ENCODE peak calls at places on chromosomes 6 and 20, in nine cellular contexts. W is prostate gland, X is endodermal cell, C is GM23338, J is fibroblast of lung, P is SK-N-SH, M is adrenal gland, S is PC-3, A is uterus. T is an unnamed sample.

GRCh38 chr6:36668601-36669390 is 9.7 kb upstream of the CDKN1A start:
- DNase-seq in W (no peak), X (no peak), C (no peak), J (no peak), P (no peak), M (no peak), S (no peak), A (no peak), T (no peak)

GRCh38 chr6:37072526-37072925 is 67.1 kb downstream of the FGD2 start:
- DNase-seq in W (no peak), X (peak), C (peak), J (no peak), P (no peak), M (no peak), S (no peak), A (no peak), T (no peak)

GRCh38 chr20:51144476-51144875 is 121.6 kb upstream of the KCNG1 start:
- DNase-seq in W (no peak), X (peak), C (no peak), J (no peak), P (no peak), M (no peak), S (no peak), A (no peak), T (no peak)

GRCh38 chr6:46129634-46130505 is at the start of gene ENPP4:
- DNase-seq in W (peak), X (peak), C (peak), J (peak), P (peak), M (peak), S (peak), A (peak), T (peak)

GRCh38 chr6:107543567-107543966 is 53.6 kb downstream of the SOBP start:
- DNase-seq in W (no peak), X (no peak), C (no peak), J (no peak), P (no peak), M (no peak), S (no peak), A (no peak), T (no peak)

GRCh38 chr20:9348746-9349145 is 165.6 kb upstream of the LAMP5 start:
- DNase-seq in W (no peak), X (no peak), C (peak), J (peak), P (no peak), M (no peak), S (no peak), A (no peak), T (peak)

GRCh38 chr6:21634582-21634981 is 41.0 kb downstream of the SOX4 start:
- DNase-seq in W (no peak), X (no peak), C (no peak), J (peak), P (no peak), M (no peak), S (peak), A (peak), T (peak)

GRCh38 chr20:919491-919916 is 3.4 kb upstream of the ANGPT4 start:
- DNase-seq in W (no peak), X (peak), C (no peak), J (no peak), P (no peak), M (no peak), S (no peak), A (no peak), T (no peak)

GRCh38 chr6:165468836-165469235 is 159.4 kb upstream of the C6orf118 start:
- DNase-seq in W (no peak), X (no peak), C (no peak), J (peak), P (no peak), M (no peak), S (peak), A (no peak), T (no peak)

GRCh38 chr20:41339957-41340326 is 679 bp upstream of the LPIN3 start:
- DNase-seq in W (peak), X (peak), C (peak), J (peak), P (peak), M (peak), S (peak), A (peak), T (peak)

GRCh38 chr20:53524589-53525311 is 68.9 kb downstream of the ZNF217 start:
- DNase-seq in W (no peak), X (no peak), C (peak), J (no peak), P (no peak), M (no peak), S (no peak), A (no peak), T (no peak)

GRCh38 chr6:35026434-35027222 is 114.5 kb downstream of the TCP11 start:
- DNase-seq in W (no peak), X (no peak), C (no peak), J (peak), P (no peak), M (no peak), S (peak), A (no peak), T (peak)

GRCh38 chr6:13268914-13269532 is 59.3 kb downstream of the TBC1D7 start:
- DNase-seq in W (no peak), X (peak), C (peak), J (peak), P (no peak), M (no peak), S (peak), A (no peak), T (peak)

GRCh38 chr6:80523531-80523970 is 417.1 kb downstream of the BCKDHB start:
- DNase-seq in W (no peak), X (peak), C (peak), J (peak), P (no peak), M (peak), S (no peak), A (peak), T (peak)

GRCh38 chr6:130848945-130849344 is 21.7 kb downstream of the SMLR1 start:
- DNase-seq in W (no peak), X (peak), C (peak), J (no peak), P (no peak), M (no peak), S (no peak), A (no peak), T (no peak)

GRCh38 chr6:130846507-130846906 is 19.3 kb downstream of the SMLR1 start:
- DNase-seq in W (no peak), X (no peak), C (no peak), J (no peak), P (no peak), M (no peak), S (no peak), A (no peak), T (no peak)

GRCh38 chr6:130847546-130847945 is 20.3 kb downstream of the SMLR1 start:
- DNase-seq in W (no peak), X (no peak), C (no peak), J (no peak), P (no peak), M (no peak), S (no peak), A (no peak), T (no peak)

GRCh38 chr6:130851026-130851425 is 23.8 kb downstream of the SMLR1 start:
- DNase-seq in W (no peak), X (no peak), C (no peak), J (no peak), P (no peak), M (no peak), S (no peak), A (no peak), T (no peak)

GRCh38 chr6:130849501-130850039 is 22.4 kb downstream of the SMLR1 start:
- DNase-seq in W (no peak), X (no peak), C (no peak), J (no peak), P (no peak), M (no peak), S (no peak), A (no peak), T (no peak)
- H3K4me3 ChIP-seq in W (no peak), X (no peak), C (no peak), J (no peak), P (no peak), M (no peak), S (no peak), A (no peak), T (no peak)

DNA sequence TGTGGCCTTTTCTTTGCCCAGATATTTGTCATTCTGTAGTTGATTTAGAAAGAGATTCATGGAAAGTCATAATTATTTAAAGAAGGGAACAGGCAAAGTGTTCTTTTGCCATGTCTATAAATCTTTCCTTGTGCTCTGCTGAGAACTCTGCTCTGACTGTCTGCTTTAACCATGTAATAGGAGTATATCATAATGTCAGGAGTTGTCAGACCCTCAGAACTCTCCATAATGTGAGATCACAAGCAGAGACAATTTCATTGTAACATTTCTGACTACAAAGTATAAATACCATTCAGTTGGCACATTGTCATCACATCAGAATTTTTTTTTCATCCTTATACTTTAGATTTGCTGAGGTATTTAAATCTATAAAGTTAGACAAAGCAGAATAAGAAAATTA is 33.0 kb upstream of the HS3ST5 start:
- DNase-seq in W (no peak), X (no peak), C (no peak), J (no peak), P (no peak), M (no peak), S (no peak), A (no peak), T (no peak)
- TF ChIP-seq CTCF in W (no peak), X (no peak), C (no peak), J (no peak), P (no peak), M (no peak), S (no peak), A (no peak), T (no peak)

DNA sequence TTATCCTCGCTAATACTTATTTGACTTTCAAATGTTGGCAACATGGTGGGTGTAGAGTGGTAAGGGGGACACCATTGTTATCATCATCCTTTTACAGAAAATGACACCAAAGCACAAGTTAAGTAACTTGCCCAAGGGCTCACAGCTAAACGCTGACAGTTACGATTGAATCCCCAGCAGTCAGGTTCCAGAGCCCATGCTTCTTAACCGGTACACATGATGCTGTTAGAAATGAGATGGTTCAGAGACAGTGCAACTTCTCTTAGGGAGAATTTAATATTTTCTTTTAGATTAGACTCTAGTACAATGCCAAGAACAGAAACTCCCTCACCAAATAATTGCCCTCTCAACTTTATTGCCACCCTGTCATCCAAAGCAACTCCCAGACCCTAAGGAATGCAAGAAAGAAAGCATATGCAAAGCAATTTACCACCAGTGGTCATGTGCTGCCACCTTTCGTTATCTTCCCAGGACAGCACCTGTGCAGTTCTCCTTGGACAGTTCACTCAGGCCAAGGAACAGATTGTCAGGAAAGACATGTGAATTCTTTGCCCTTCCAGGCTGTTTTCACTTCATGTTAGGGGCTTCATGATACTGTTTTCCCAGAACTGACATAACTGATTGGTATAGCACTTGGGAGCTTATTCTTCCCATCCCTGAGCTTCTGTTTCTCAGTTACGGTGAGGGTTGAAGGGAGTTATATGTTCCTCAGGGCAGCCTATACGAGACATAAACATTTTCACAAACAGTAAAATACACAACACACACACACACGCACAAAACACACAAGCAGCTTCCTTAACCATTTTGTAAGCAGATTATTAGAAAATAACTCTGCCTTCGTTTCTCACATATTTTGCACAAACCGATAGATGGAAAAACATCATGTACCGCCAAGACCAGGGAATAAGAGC is 5.1 kb downstream of the HLA-DMA start:
- DNase-seq in W (peak), X (peak), C (peak), J (peak), P (peak), M (no peak), S (peak), A (peak), T (peak)
- H3K4me3 ChIP-seq in W (no peak), X (no peak), C (no peak), J (no peak), P (no peak), M (no peak), S (no peak), A (no peak), T (no peak)

GRCh38 chr6:137163732-137164318 is 9.6 kb downstream of the IL22RA2 start:
- DNase-seq in W (no peak), X (peak), C (no peak), J (no peak), P (no peak), M (no peak), S (no peak), A (no peak), T (no peak)

GRCh38 chr6:137166247-137167098 is 7.0 kb downstream of the IL22RA2 start:
- DNase-seq in W (no peak), X (no peak), C (no peak), J (no peak), P (no peak), M (no peak), S (no peak), A (no peak), T (no peak)

GRCh38 chr6:137162692-137163303 is 10.6 kb downstream of the IL22RA2 start:
- DNase-seq in W (no peak), X (no peak), C (no peak), J (no peak), P (no peak), M (no peak), S (no peak), A (no peak), T (no peak)

GRCh38 chr6:137167702-137168377 is 5.6 kb downstream of the IL22RA2 start:
- DNase-seq in W (no peak), X (no peak), C (no peak), J (no peak), P (no peak), M (no peak), S (no peak), A (no peak), T (no peak)

GRCh38 chr6:137165375-137166246 is 7.8 kb downstream of the IL22RA2 start:
- DNase-seq in W (peak), X (no peak), C (no peak), J (no peak), P (peak), M (peak), S (peak), A (no peak), T (no peak)
- TF ChIP-seq CTCF in W (peak), X (peak), C (peak), J (peak), P (peak), M (peak), S (no peak), A (no peak), T (no peak)

GRCh38 chr6:158622545-158623190 is 21.9 kb downstream of the DYNLT1 start:
- DNase-seq in W (no peak), X (no peak), C (no peak), J (no peak), P (no peak), M (no peak), S (no peak), A (no peak), T (no peak)

GRCh38 chr6:158624684-158625682 is 19.6 kb downstream of the DYNLT1 start:
- DNase-seq in W (no peak), X (no peak), C (no peak), J (no peak), P (no peak), M (peak), S (no peak), A (no peak), T (no peak)

GRCh38 chr6:158621694-158622544 is 22.6 kb downstream of the DYNLT1 start:
- DNase-seq in W (no peak), X (no peak), C (no peak), J (no peak), P (peak), M (peak), S (no peak), A (no peak), T (no peak)

GRCh38 chr6:158620963-158621693 is 23.4 kb downstream of the DYNLT1 start:
- DNase-seq in W (no peak), X (no peak), C (no peak), J (no peak), P (peak), M (no peak), S (no peak), A (no peak), T (no peak)

GRCh38 chr6:158619922-158620801 is 24.4 kb downstream of the DYNLT1 start:
- DNase-seq in W (no peak), X (no peak), C (no peak), J (no peak), P (no peak), M (peak), S (no peak), A (no peak), T (no peak)
- H3K4me3 ChIP-seq in W (no peak), X (no peak), C (no peak), J (no peak), P (no peak), M (no peak), S (no peak), A (no peak), T (no peak)

DNA sequence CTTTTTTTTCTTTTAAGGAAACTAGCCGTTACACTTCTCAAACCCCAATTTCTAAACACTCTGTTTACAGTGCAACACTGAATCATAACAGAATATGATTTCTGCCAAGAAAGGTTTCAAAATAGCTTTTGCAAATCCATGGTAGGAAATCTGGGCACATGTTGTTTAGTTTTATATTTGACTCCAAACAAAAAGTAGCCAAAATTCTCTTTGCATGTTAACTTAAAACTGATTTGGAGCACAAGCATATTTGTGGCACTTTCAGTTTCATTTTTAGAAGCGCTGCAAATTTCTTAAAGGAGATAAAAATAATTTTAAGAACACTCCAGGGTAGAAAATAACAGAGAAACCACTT is 140.5 kb upstream of the CARMIL1 start:
- DNase-seq in W (no peak), X (no peak), C (no peak), J (no peak), P (no peak), M (no peak), S (peak), A (no peak), T (peak)
- TF ChIP-seq CTCF in W (no peak), X (no peak), C (no peak), J (no peak), P (no peak), M (no peak), S (no peak), A (no peak), T (no peak)

GRCh38 chr6:152372945-152373344 is 264.2 kb downstream of the SYNE1 start:
- DNase-seq in W (no peak), X (no peak), C (no peak), J (no peak), P (no peak), M (no peak), S (no peak), A (no peak), T (no peak)

GRCh38 chr6:152364846-152365245 is 272.3 kb downstream of the SYNE1 start:
- DNase-seq in W (no peak), X (no peak), C (no peak), J (no peak), P (peak), M (no peak), S (no peak), A (no peak), T (no peak)

GRCh38 chr6:152371775-152372174 is 265.4 kb downstream of the SYNE1 start:
- DNase-seq in W (no peak), X (no peak), C (no peak), J (no peak), P (no peak), M (no peak), S (no peak), A (no peak), T (no peak)

DNA sequence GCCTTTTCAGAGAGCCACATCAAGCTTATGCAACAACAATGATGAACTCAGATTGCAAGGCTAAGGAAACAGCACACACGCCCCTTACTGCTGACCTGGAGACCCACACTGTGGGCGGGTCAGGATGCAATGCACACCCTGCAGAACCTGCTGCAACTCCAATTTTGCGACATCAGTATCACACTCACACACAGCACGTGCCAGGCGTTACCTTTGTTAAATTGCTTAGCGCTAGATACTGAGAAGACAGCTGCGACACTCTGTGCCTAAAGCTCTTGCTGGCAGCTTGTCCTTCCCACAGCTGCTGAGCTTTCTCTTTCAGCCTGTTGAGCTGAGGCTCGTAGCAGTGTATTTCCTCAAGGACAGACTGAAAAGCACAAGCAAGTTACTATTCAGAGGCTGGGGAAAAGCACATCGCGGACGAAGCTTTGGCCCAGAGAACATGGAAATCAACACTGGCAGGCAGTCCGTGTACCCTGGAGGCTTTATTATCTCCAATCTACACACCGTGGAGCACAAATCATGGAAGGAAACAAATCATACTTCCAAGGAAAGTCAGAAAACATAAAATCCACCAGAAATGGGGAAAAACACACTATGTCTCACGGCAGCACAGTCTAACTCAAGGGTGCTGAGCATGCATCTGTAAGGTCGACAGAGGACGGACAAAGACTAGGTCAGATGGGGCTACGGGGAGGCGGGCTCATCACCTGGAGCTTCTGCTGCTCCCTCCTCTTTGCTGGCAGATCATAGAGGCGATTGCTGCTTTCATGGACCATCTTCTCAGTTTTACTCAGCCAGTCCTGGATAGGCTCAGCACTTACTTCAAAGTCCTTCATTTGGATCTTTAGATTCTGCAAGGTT is 268.2 kb downstream of the SYNE1 start:
- DNase-seq in W (no peak), X (no peak), C (no peak), J (no peak), P (no peak), M (peak), S (no peak), A (peak), T (no peak)
- H3K4me3 ChIP-seq in W (no peak), X (no peak), C (no peak), J (peak), P (no peak), M (no peak), S (no peak), A (no peak), T (no peak)

T was measured in astrocyte of the spinal cord.